ENCODE peak calls at places on chromosomes 12 and 14, in seven cellular contexts. G, Z, I, F, U, B and T are unnamed samples.

GRCh38 chr12:53221203-53222076 is 10.6 kb downstream of the RARG start:
- DNase-seq in B (peak), I (peak), F (peak), Z (no peak), G (peak), U (peak), T (peak)

GRCh38 chr12:91434081-91434480 is 251.5 kb upstream of the DCN start:
- DNase-seq in Z (no peak), G (no peak), U (no peak), B (no peak), F (no peak), I (no peak), T (no peak)

GRCh38 chr12:110647669-110648068 is 33.7 kb downstream of the TCTN1 start:
- DNase-seq in Z (no peak), F (no peak), G (no peak), U (no peak), B (peak), I (no peak), T (no peak)

GRCh38 chr14:50944647-50945413 is 547 bp upstream of the PYGL start:
- DNase-seq in F (no peak), I (no peak), G (peak), Z (peak), U (peak), B (peak), T (no peak)

GRCh38 chr12:11749943-11750690 is 100.6 kb downstream of the ETV6 start:
- DNase-seq in B (no peak), U (no peak), G (no peak), Z (no peak), I (no peak), F (no peak), T (no peak)

GRCh38 chr12:89552376-89552775 is 26.5 kb upstream of the POC1B start:
- DNase-seq in U (no peak), Z (peak), G (peak), F (no peak), I (no peak), B (no peak), T (no peak)

GRCh38 chr12:78181544-78182162 is 351.0 kb downstream of the NAV3 start:
- DNase-seq in Z (peak), B (no peak), G (peak), U (no peak), F (no peak), I (no peak), T (no peak)

GRCh38 chr12:115504241-115504941 is 773.1 kb downstream of the MED13L start:
- DNase-seq in Z (no peak), G (no peak), B (no peak), F (no peak), U (no peak), I (no peak), T (no peak)

GRCh38 chr14:31887929-31888580 is 189.0 kb upstream of the ARHGAP5 start:
- DNase-seq in U (no peak), B (no peak), F (no peak), G (no peak), I (no peak), Z (no peak), T (no peak)

DNA sequence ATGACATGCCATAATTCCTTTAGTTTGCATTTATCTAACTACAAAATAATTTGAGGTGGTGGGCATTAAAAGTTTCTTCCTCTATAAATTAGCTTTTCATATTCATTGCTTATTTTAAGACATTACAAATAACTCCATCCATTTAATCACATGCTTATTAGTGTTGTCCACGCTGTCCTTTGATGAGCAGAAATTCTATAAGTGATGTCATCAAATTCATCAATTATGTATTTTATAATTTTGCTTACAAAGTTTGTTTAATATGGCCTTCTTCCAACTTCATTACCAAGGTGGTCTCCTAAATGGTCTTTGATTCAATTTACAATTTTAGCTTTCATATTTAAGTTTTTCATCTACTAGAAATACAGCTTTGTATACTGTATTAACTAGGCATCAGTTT is 173.5 kb downstream of the PRKD1 start:
- DNase-seq in Z (no peak), G (no peak), U (no peak), B (no peak), F (no peak), I (no peak), T (no peak)
- TF ChIP-seq CTCF in Z (no peak), G (no peak), U (no peak), B (no peak), F (no peak), I (no peak), T (no peak)

GRCh38 chr12:6267007-6267721 is 43.3 kb upstream of the PLEKHG6 start:
- DNase-seq in I (no peak), G (peak), B (no peak), F (no peak), U (no peak), Z (peak), T (no peak)
- TF ChIP-seq CTCF in I (no peak), G (peak), B (no peak), F (no peak), U (no peak), Z (peak), T (no peak)

DNA sequence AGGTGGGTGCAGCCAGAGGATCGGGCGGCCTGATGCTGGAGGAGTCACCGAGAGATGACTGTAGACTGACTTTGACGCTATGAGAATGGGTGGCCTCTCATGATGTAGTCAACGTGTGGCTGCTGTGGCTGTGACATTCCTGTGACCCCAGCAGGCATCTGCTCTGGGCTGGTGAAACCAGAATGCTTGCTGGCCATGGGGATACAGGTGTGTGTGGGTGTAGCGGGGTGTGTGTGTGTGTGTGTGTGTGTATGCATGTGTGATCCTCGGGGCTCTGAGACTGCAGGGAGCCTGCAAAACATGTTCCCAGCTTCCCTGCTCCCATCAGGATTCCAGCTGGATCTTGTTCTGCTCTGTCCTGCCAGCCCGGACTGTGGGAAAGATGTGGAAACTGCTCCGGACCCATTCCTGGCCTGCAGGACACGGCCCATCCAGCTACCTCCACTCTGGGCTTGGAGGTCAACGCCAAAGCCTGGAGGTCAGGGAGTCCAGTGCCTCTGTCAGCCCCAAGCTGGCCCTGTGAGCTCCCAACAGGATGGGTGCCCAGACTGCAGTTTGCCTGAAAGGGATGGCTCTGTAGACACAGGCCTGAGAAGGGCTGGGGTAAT is 18.8 kb upstream of the HHIPL1 start:
- DNase-seq in G (no peak), B (no peak), Z (no peak), F (no peak), U (no peak), I (no peak), T (no peak)
- TF ChIP-seq CTCF in G (no peak), B (no peak), Z (no peak), F (no peak), U (no peak), I (no peak), T (no peak)

DNA sequence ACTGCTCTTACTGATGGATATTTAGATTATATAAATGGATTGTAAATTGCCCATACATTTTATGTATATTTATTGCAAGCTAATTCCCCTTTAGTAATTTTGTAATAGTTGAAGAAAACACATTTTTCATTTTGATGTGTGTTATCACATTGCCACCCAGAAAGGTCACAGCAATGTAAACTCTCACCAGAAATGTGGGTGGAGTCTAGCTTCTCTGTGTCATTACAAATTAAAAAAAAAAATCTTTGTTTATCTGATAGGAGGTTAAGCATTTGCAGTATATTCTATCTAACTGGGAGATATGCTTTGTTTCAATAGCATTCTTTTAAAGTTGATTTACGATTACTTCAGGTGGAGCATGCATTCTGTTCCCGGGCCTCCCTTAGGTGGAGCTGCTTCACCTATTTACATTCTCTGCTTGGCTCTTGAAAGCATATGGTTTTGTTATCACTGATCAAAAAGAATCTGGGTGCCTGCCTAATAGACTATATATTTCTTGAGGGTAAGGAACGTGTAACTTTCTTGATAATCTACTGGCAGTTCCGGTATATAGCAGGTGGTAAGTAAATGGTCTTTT is 7.9 kb downstream of the ADIPOR2 start:
- DNase-seq in Z (no peak), U (peak), F (no peak), B (no peak), I (no peak), G (no peak), T (no peak)
- TF ChIP-seq CTCF in Z (no peak), U (no peak), F (no peak), B (no peak), I (peak), G (peak), T (no peak)

DNA sequence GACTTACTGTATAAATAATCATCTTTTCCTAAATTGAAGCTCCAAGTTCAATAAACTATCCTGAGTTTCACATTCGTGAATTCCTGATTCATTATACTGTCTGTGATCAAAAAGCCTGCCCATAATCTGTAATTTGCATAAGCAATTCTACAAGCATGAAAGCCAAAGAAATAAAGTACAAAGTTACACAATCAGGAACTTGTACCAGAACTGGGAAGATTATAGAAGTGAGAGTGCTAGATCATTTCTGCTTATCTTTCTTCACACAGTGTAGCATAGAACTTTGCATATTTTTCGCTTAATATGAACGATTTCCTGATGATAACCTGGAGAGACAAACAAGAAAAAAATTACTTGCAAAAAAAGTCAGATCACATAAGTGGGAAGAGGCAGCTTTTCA is 308.2 kb downstream of the C12orf50 start:
- DNase-seq in Z (no peak), F (no peak), I (no peak), B (no peak), G (no peak), U (no peak), T (no peak)
- TF ChIP-seq CTCF in Z (no peak), F (no peak), I (no peak), B (no peak), G (no peak), U (no peak), T (no peak)

DNA sequence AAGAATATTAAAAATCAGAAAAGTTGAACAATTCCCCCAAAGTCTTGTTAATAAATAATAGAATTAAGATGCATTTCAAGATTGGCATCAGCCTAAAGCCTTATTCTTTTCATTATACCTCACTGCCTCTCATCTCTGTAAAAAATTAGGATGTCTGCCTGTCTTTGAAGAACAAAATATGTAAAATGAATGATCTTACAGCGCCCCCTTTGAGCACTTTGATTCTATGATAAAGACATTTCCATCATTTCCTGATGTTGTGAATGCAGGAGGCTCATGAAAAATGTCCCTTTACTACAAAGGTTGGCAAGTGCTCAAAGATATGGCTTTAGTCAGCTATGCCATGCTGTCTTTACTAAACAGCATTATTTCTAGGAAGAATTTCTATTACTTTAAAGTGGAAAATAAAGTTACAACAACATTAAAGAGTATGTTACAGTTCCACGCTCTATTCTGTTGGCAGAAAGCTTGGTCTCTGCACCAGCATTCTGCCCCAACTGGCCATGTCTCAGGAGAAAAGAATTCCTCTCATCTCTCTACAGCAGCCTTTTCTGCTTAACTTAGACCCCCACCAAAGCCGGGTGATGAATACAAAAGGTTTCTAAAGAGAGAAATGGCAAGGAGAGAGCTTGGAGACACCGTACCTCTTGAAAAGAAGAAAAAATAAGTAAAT is 95.1 kb downstream of the LLPH start:
- DNase-seq in B (no peak), U (no peak), Z (peak), F (no peak), G (peak), I (no peak), T (no peak)
- TF ChIP-seq CTCF in B (peak), U (no peak), Z (peak), F (peak), G (peak), I (peak), T (no peak)

GRCh38 chr14:54637270-54637669 is 70.3 kb downstream of the SAMD4A start:
- DNase-seq in F (peak), I (no peak), B (no peak), G (peak), Z (no peak), U (peak), T (peak)

GRCh38 chr14:54642950-54643695 is 76.2 kb downstream of the SAMD4A start:
- DNase-seq in F (no peak), G (peak), Z (peak), B (no peak), U (no peak), I (no peak), T (no peak)

GRCh38 chr14:54637829-54638446 is 71.0 kb downstream of the SAMD4A start:
- DNase-seq in B (no peak), Z (peak), G (peak), U (no peak), F (no peak), I (no peak), T (no peak)

GRCh38 chr14:54642121-54642520 is 75.2 kb downstream of the SAMD4A start:
- DNase-seq in Z (no peak), G (no peak), U (no peak), F (no peak), I (no peak), B (no peak), T (no peak)

GRCh38 chr14:54640480-54640879 is 73.6 kb downstream of the SAMD4A start:
- DNase-seq in U (no peak), B (no peak), Z (no peak), I (no peak), F (no peak), G (no peak), T (no peak)
- TF ChIP-seq CTCF in U (no peak), B (no peak), Z (no peak), I (no peak), F (no peak), G (no peak), T (no peak)